ENCODE peak calls at places on chromosomes 16 and 17, in seven cellular contexts. U is activated CD8-positive, alpha-beta T cell treated with anti-CD3 and anti-CD28 coated beads for 36 hours; M is endodermal cell; E is RWPE1; G is tibial artery; F is esophagus squamous epithelium; I is fibroblast of lung. T is an unnamed sample.

GRCh38 chr17:57991537-57991936 is 3.5 kb upstream of the VEZF1 start:
- DNase-seq in I (no peak), M (no peak), U (no peak), E (no peak), F (no peak), G (no peak), T (no peak)

GRCh38 chr16:81693467-81694303 is 85.4 kb upstream of the PLCG2 start:
- DNase-seq in F (no peak), I (peak), G (no peak), U (no peak), M (no peak), E (no peak), T (no peak)

GRCh38 chr17:77253611-77254051 is 112.9 kb downstream of the SEC14L1 start:
- DNase-seq in G (no peak), I (peak), E (no peak), U (no peak), M (peak), F (no peak), T (no peak)

GRCh38 chr16:19919142-19919541 is 34.5 kb upstream of the GPRC5B start:
- DNase-seq in F (no peak), U (no peak), M (peak), G (no peak), I (no peak), E (no peak), T (no peak)

GRCh38 chr16:27230562-27230991 is 27.3 kb downstream of the KDM8 start:
- DNase-seq in E (no peak), U (peak), I (no peak), M (no peak), F (no peak), G (no peak), T (peak)

GRCh38 chr17:33521784-33522183 is 228.7 kb upstream of the ASIC2 start:
- DNase-seq in M (peak), U (peak), I (no peak), G (no peak), F (no peak), E (peak), T (no peak)

GRCh38 chr16:56576585-56577299 is 11.9 kb downstream of the MT4 start:
- DNase-seq in E (peak), F (peak), I (peak), U (peak), G (peak), M (peak), T (peak)

GRCh38 chr16:74623214-74623842 is 16.4 kb upstream of the GLG1 start:
- DNase-seq in E (peak), F (no peak), U (no peak), M (no peak), I (peak), G (peak), T (no peak)

GRCh38 chr17:2107506-2107905 is 52.6 kb downstream of the HIC1 start:
- DNase-seq in U (no peak), M (no peak), I (no peak), F (no peak), G (peak), E (no peak), T (no peak)

GRCh38 chr16:83970430-83970815 is 2.4 kb downstream of the NECAB2 start:
- DNase-seq in M (no peak), G (no peak), U (no peak), E (no peak), F (no peak), I (no peak), T (no peak)

GRCh38 chr16:17327671-17328335 is 143.0 kb downstream of the XYLT1 start:
- DNase-seq in U (no peak), E (no peak), M (no peak), I (no peak), F (no peak), G (peak), T (no peak)

GRCh38 chr17:40284085-40284713 is 3.5 kb upstream of the CDC6 start:
- DNase-seq in U (no peak), E (peak), G (no peak), F (no peak), I (peak), M (no peak), T (no peak)

GRCh38 chr17:35942588-35943186 is 826 bp downstream of the LYZL6 start:
- DNase-seq in G (no peak), M (peak), U (no peak), E (no peak), I (no peak), F (no peak), T (no peak)

GRCh38 chr17:81517339-81518112 is 4.9 kb upstream of the ACTG1 start:
- DNase-seq in M (peak), F (no peak), G (peak), E (no peak), I (no peak), U (peak), T (peak)

GRCh38 chr16:57984443-57985203 is 13.7 kb upstream of the CNGB1 start:
- DNase-seq in I (peak), M (peak), G (peak), E (peak), F (peak), U (peak), T (peak)

GRCh38 chr16:85798901-85799496 is 345 bp downstream of the EMC8 start:
- DNase-seq in G (no peak), E (peak), F (no peak), I (peak), M (peak), U (peak), T (no peak)

GRCh38 chr16:88010971-88011483 is 59.8 kb downstream of the BANP start:
- DNase-seq in F (no peak), E (no peak), U (no peak), M (peak), I (no peak), G (peak), T (peak)

GRCh38 chr17:32525116-32525515 is 38.3 kb downstream of the CDK5R1 start:
- DNase-seq in U (no peak), M (no peak), I (peak), G (no peak), F (no peak), E (no peak), T (no peak)

GRCh38 chr17:68035131-68035522 is 408 bp upstream of the KPNA2 start:
- DNase-seq in F (peak), U (peak), I (no peak), E (no peak), M (peak), G (peak), T (peak)

GRCh38 chr17:77126519-77126918 is 14.2 kb upstream of the SEC14L1 start:
- DNase-seq in U (no peak), F (no peak), E (no peak), G (no peak), I (no peak), M (no peak), T (no peak)

GRCh38 chr17:60600490-60601431 is 768 bp downstream of the PPM1D start:
- DNase-seq in I (peak), F (peak), M (peak), G (peak), U (peak), E (peak), T (no peak)

GRCh38 chr17:35088647-35088910 is 25.1 kb upstream of the RFFL start:
- DNase-seq in E (no peak), M (no peak), I (no peak), U (no peak), G (no peak), F (no peak), T (no peak)

GRCh38 chr16:26889751-26890150 is 177.0 kb upstream of the C16orf82 start:
- DNase-seq in M (no peak), G (no peak), E (no peak), I (no peak), U (no peak), F (no peak), T (no peak)

GRCh38 chr16:760498-761343 is at the start of gene MSLN:
- DNase-seq in G (no peak), M (no peak), U (no peak), E (peak), F (no peak), I (no peak), T (no peak)

GRCh38 chr17:45127583-45128300 is 4.6 kb downstream of the PLCD3 start:
- DNase-seq in E (no peak), F (no peak), G (peak), M (peak), I (no peak), U (no peak), T (no peak)

GRCh38 chr16:84795338-84796053 is 24.3 kb upstream of the CRISPLD2 start:
- DNase-seq in F (no peak), U (no peak), M (no peak), G (peak), E (peak), I (peak), T (no peak)

GRCh38 chr16:28925386-28926228 is 569 bp upstream of the RABEP2 start:
- DNase-seq in F (peak), E (peak), I (peak), M (no peak), G (peak), U (peak), T (no peak)

GRCh38 chr17:60720763-60721531 is 43.3 kb downstream of the BCAS3 start:
- DNase-seq in M (peak), E (peak), F (no peak), G (no peak), U (peak), I (peak), T (no peak)

GRCh38 chr16:1763521-1764511 is 7.5 kb downstream of the NME3 start:
- DNase-seq in I (peak), E (no peak), G (no peak), M (peak), F (no peak), U (no peak), T (no peak)
- TF ChIP-seq CTCF in I (peak), E (peak), G (no peak), M (peak), F (no peak), U (no peak), T (no peak)

GRCh38 chr17:47703191-47703591 is 9.2 kb downstream of the TBKBP1 start:
- DNase-seq in I (no peak), G (no peak), M (no peak), F (no peak), U (peak), E (no peak), T (no peak)
- TF ChIP-seq CTCF in I (no peak), G (no peak), M (no peak), F (no peak), U (no peak), E (no peak), T (no peak)

DNA sequence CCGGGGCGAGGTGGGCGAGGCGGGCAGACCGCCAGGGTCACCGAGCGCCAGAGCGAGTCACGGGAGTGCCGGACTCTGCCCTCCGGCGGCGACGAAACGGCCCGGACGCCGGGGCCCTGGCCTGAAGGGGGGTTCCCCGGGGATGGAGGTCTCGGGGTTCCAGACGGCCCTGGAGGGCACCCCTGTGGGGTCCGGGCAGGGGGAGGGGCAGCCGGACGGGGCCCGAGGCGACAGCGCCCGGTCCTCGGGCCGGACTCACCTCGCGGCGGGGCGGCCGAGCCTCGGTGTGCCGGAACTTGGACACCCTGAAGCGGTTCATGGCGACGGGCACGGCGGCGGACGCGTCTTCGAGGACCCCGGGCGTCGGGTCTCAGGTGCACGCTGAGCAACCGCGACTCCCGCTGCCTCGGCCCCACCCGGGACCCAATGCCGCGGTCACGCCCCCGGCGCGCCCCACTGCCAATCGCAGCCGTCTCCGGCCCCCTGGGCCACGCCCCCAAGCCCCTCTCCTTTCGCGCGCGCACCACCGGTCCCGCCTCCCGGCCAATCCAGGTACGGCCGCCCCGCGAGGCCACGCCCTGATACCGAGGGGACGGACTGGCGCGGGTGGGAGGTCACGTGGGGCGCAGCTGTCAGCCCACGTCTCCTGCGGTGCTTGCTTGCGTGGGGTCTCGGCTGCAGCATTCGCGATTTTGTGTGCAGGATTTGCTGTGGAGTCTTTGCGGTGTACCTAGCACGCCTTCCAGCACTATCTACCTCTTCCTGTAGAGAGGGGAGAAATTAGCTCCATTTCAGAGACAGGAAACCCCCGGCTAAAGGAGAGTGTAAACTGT is at the start of gene CORO7:
- DNase-seq in I (peak), G (peak), F (peak), M (peak), E (peak), U (peak), T (peak)
- TF ChIP-seq CTCF in I (no peak), G (no peak), F (no peak), M (peak), E (no peak), U (no peak), T (no peak)

DNA sequence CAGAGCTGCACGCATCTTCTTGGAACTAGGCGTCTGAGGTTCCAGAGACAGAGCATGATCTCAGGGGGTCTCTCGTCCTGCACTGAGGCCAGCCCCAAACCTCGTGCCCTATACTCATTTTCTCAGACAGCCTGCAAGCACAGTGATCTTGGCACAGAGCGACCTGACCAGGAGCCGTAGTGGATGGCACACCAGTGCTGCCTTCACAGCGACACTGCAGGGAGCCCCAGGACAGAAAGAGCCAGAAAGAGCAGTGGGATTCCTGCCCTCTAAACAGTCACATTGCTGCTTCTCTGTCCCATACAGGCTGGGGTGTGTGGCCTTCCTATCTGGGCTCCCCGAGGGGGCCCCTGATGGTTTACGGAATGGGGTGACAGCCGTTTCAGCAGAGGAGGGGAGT is 131.0 kb downstream of the RBFOX3 start:
- DNase-seq in E (no peak), F (no peak), G (no peak), I (no peak), M (no peak), U (no peak), T (no peak)
- TF ChIP-seq CTCF in E (no peak), F (no peak), G (no peak), I (no peak), M (no peak), U (no peak), T (no peak)

GRCh38 chr16:23283571-23283970 is 18.5 kb upstream of the SCNN1B start:
- DNase-seq in E (no peak), F (no peak), M (no peak), U (no peak), G (no peak), I (no peak), T (no peak)

GRCh38 chr16:23286131-23286532 is 16.0 kb upstream of the SCNN1B start:
- DNase-seq in E (peak), U (no peak), I (no peak), G (no peak), F (no peak), M (no peak), T (no peak)

GRCh38 chr16:23282508-23282907 is 19.6 kb upstream of the SCNN1B start:
- DNase-seq in M (no peak), G (no peak), I (no peak), U (no peak), F (no peak), E (no peak), T (no peak)

GRCh38 chr16:23288209-23288608 is 13.9 kb upstream of the SCNN1B start:
- DNase-seq in U (no peak), E (no peak), M (no peak), F (no peak), G (no peak), I (no peak), T (no peak)

GRCh38 chr16:23284584-23284983 is 17.5 kb upstream of the SCNN1B start:
- DNase-seq in I (no peak), E (no peak), G (no peak), M (no peak), U (no peak), F (no peak), T (no peak)
- TF ChIP-seq CTCF in I (no peak), E (no peak), G (no peak), M (no peak), U (no peak), F (no peak), T (no peak)